ENCODE peak calls at places on chromosomes 6 and 20, in four cellular contexts. One of them, this sample, is unnamed.

GRCh38 chr20:645318-646106 is 7.5 kb downstream of the SRXN1 start:
- DNase-seq in RWPE2: no peak
- DNase-seq in AG09309: no peak
- DNase-seq in brain microvascular endothelial cell: peak
- DNase-seq in this sample: peak

GRCh38 chr20:37347891-37348642 is 2.1 kb downstream of the SRC start:
- DNase-seq in RWPE2: peak
- DNase-seq in AG09309: no peak
- DNase-seq in brain microvascular endothelial cell: no peak
- DNase-seq in this sample: no peak

GRCh38 chr20:577167-577791 is 32.8 kb downstream of the TCF15 start:
- DNase-seq in RWPE2: no peak
- DNase-seq in AG09309: no peak
- DNase-seq in brain microvascular endothelial cell: no peak
- DNase-seq in this sample: no peak

GRCh38 chr6:73704260-73704659 is 8.3 kb downstream of the CD109 start:
- DNase-seq in RWPE2: peak
- DNase-seq in AG09309: peak
- DNase-seq in brain microvascular endothelial cell: peak
- DNase-seq in this sample: peak

GRCh38 chr20:61728326-61728725 is 337.4 kb downstream of the TAF4 start:
- DNase-seq in RWPE2: peak
- DNase-seq in AG09309: no peak
- DNase-seq in brain microvascular endothelial cell: no peak
- DNase-seq in this sample: no peak

GRCh38 chr6:54786154-54786553 is 60.4 kb upstream of the FAM83B start:
- DNase-seq in RWPE2: no peak
- DNase-seq in AG09309: no peak
- DNase-seq in brain microvascular endothelial cell: no peak
- DNase-seq in this sample: no peak

GRCh38 chr6:49826743-49827406 is 39.5 kb downstream of the CRISP1 start:
- DNase-seq in RWPE2: no peak
- DNase-seq in AG09309: no peak
- DNase-seq in brain microvascular endothelial cell: no peak
- DNase-seq in this sample: no peak

GRCh38 chr6:144007779-144008500 is at the start of gene PLAGL1:
- DNase-seq in RWPE2: peak
- DNase-seq in AG09309: no peak
- DNase-seq in brain microvascular endothelial cell: peak
- DNase-seq in this sample: peak

GRCh38 chr6:36357872-36358234 is 21.2 kb upstream of the BNIP5 start:
- DNase-seq in RWPE2: no peak
- DNase-seq in AG09309: no peak
- DNase-seq in brain microvascular endothelial cell: no peak
- DNase-seq in this sample: no peak

GRCh38 chr20:50192364-50193168 is 1.9 kb downstream of the CEBPB start:
- DNase-seq in RWPE2: peak
- DNase-seq in AG09309: peak
- DNase-seq in brain microvascular endothelial cell: peak
- DNase-seq in this sample: peak

GRCh38 chr6:67593247-67593646 is 1041.8 kb upstream of the ADGRB3 start:
- DNase-seq in RWPE2: no peak
- DNase-seq in AG09309: no peak
- DNase-seq in brain microvascular endothelial cell: no peak
- DNase-seq in this sample: no peak

GRCh38 chr6:42236030-42236429 is 18.4 kb upstream of the MRPS10 start:
- DNase-seq in RWPE2: no peak
- DNase-seq in AG09309: no peak
- DNase-seq in brain microvascular endothelial cell: no peak
- DNase-seq in this sample: no peak

GRCh38 chr6:157272866-157273755 is 50.2 kb downstream of the TMEM242 start:
- DNase-seq in RWPE2: no peak
- DNase-seq in AG09309: peak
- DNase-seq in brain microvascular endothelial cell: no peak
- DNase-seq in this sample: no peak

GRCh38 chr6:31901953-31902643 is at the start of gene ZBTB12:
- DNase-seq in RWPE2: peak
- DNase-seq in AG09309: peak
- DNase-seq in brain microvascular endothelial cell: peak
- DNase-seq in this sample: peak

GRCh38 chr20:62143976-62144825 is 632 bp downstream of the SS18L1 start:
- DNase-seq in RWPE2: peak
- DNase-seq in AG09309: peak
- DNase-seq in brain microvascular endothelial cell: no peak
- DNase-seq in this sample: peak

GRCh38 chr20:53621482-53622246 is 28.0 kb upstream of the ZNF217 start:
- DNase-seq in RWPE2: peak
- DNase-seq in AG09309: peak
- DNase-seq in brain microvascular endothelial cell: no peak
- DNase-seq in this sample: peak

GRCh38 chr6:106530502-106530901 is 98.8 kb downstream of the RTN4IP1 start:
- DNase-seq in RWPE2: no peak
- DNase-seq in AG09309: no peak
- DNase-seq in brain microvascular endothelial cell: peak
- DNase-seq in this sample: no peak

GRCh38 chr20:62927128-62927705 is 912 bp upstream of the DIDO1 start:
- DNase-seq in RWPE2: peak
- DNase-seq in AG09309: no peak
- DNase-seq in brain microvascular endothelial cell: no peak
- DNase-seq in this sample: no peak

GRCh38 chr6:76703786-76704185 is 631.3 kb upstream of the IMPG1 start:
- DNase-seq in RWPE2: no peak
- DNase-seq in AG09309: no peak
- DNase-seq in brain microvascular endothelial cell: no peak
- DNase-seq in this sample: no peak

GRCh38 chr6:119856136-119856535 is 506.6 kb upstream of the MAN1A1 start:
- DNase-seq in RWPE2: no peak
- DNase-seq in AG09309: no peak
- DNase-seq in brain microvascular endothelial cell: peak
- DNase-seq in this sample: peak

GRCh38 chr6:106609699-106610098 is 19.6 kb downstream of the RTN4IP1 start:
- DNase-seq in RWPE2: no peak
- DNase-seq in AG09309: no peak
- DNase-seq in brain microvascular endothelial cell: no peak
- DNase-seq in this sample: peak

GRCh38 chr6:136127856-136128255 is 122.3 kb downstream of the MTFR2 start:
- DNase-seq in RWPE2: no peak
- DNase-seq in AG09309: no peak
- DNase-seq in brain microvascular endothelial cell: no peak
- DNase-seq in this sample: no peak

GRCh38 chr6:14068133-14068532 is 49.4 kb upstream of the CD83 start:
- DNase-seq in RWPE2: no peak
- DNase-seq in AG09309: peak
- DNase-seq in brain microvascular endothelial cell: peak
- DNase-seq in this sample: peak

GRCh38 chr20:45779011-45779915 is 12.4 kb downstream of the WFDC3 start:
- DNase-seq in RWPE2: peak
- DNase-seq in AG09309: peak
- DNase-seq in brain microvascular endothelial cell: peak
- DNase-seq in this sample: peak

GRCh38 chr6:89084542-89084941 is 4.0 kb downstream of the PNRC1 start:
- DNase-seq in RWPE2: no peak
- DNase-seq in AG09309: no peak
- DNase-seq in brain microvascular endothelial cell: no peak
- DNase-seq in this sample: no peak
- H3K4me3 ChIP-seq in RWPE2: no peak
- H3K4me3 ChIP-seq in AG09309: no peak
- H3K4me3 ChIP-seq in brain microvascular endothelial cell: no peak
- H3K4me3 ChIP-seq in this sample: peak

GRCh38 chr6:170441316-170441715 is 111.8 kb downstream of the PSMB1 start:
- DNase-seq in RWPE2: no peak
- DNase-seq in AG09309: no peak
- DNase-seq in brain microvascular endothelial cell: no peak
- DNase-seq in this sample: no peak
- TF ChIP-seq CTCF in RWPE2: no peak
- TF ChIP-seq CTCF in AG09309: no peak
- TF ChIP-seq CTCF in brain microvascular endothelial cell: no peak
- TF ChIP-seq CTCF in this sample: no peak

GRCh38 chr6:153210083-153210482 is 79.0 kb upstream of the RGS17 start:
- DNase-seq in RWPE2: no peak
- DNase-seq in AG09309: no peak
- DNase-seq in brain microvascular endothelial cell: peak
- DNase-seq in this sample: peak
- H3K4me3 ChIP-seq in RWPE2: no peak
- H3K4me3 ChIP-seq in AG09309: no peak
- H3K4me3 ChIP-seq in brain microvascular endothelial cell: no peak
- H3K4me3 ChIP-seq in this sample: no peak

DNA sequence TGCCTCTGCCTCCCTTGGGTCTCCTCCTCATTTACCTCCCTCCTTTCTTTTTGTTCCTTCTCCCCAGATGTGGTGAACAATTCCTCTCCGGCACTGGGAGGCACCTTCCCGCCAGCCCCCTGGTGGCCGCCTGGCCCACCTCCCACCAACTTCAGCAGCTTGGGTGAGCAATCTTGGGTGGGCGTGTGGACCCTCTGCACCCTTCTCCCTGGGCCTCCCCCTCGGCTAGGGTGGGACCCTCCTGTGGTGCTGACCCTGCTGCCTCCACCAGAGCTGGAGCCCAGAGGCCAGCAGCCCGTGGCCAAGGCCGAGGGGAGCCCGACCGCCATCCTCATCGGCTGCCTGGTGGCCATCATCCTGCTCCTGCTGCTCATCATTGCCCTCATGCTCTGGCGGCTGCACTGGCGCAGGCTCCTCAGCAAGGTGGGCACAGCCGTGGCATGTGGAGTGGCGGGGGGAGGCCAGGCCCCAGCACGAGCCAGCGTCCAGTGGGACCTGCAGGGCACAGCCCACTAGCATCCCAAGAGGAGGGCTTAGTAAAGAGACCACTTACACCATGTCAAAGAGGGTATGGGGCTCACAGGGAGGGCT is 8.8 kb downstream of the DDR1 start:
- DNase-seq in RWPE2: no peak
- DNase-seq in AG09309: no peak
- DNase-seq in brain microvascular endothelial cell: no peak
- DNase-seq in this sample: no peak
- TF ChIP-seq CTCF in RWPE2: no peak
- TF ChIP-seq CTCF in AG09309: no peak
- TF ChIP-seq CTCF in brain microvascular endothelial cell: peak
- TF ChIP-seq CTCF in this sample: peak

GRCh38 chr20:34817801-34818200 is 7.7 kb downstream of the NCOA6 start:
- DNase-seq in RWPE2: no peak
- DNase-seq in AG09309: no peak
- DNase-seq in brain microvascular endothelial cell: no peak
- DNase-seq in this sample: no peak
- H3K4me3 ChIP-seq in RWPE2: no peak
- H3K4me3 ChIP-seq in AG09309: no peak
- H3K4me3 ChIP-seq in brain microvascular endothelial cell: no peak
- H3K4me3 ChIP-seq in this sample: no peak

GRCh38 chr6:46657642-46658041 is 4.9 kb downstream of the SLC25A27 start:
- DNase-seq in RWPE2: no peak
- DNase-seq in AG09309: no peak
- DNase-seq in brain microvascular endothelial cell: no peak
- DNase-seq in this sample: no peak

GRCh38 chr6:46653439-46653942 is 716 bp downstream of the SLC25A27 start:
- DNase-seq in RWPE2: no peak
- DNase-seq in AG09309: no peak
- DNase-seq in brain microvascular endothelial cell: no peak
- DNase-seq in this sample: peak

GRCh38 chr6:46652603-46653438 is at the start of the genes CYP39A1 and SLC25A27:
- DNase-seq in RWPE2: peak
- DNase-seq in AG09309: peak
- DNase-seq in brain microvascular endothelial cell: peak
- DNase-seq in this sample: peak

GRCh38 chr6:46652232-46652602 is 401 bp downstream of the CYP39A1 start:
- DNase-seq in RWPE2: no peak
- DNase-seq in AG09309: no peak
- DNase-seq in brain microvascular endothelial cell: no peak
- DNase-seq in this sample: no peak

DNA sequence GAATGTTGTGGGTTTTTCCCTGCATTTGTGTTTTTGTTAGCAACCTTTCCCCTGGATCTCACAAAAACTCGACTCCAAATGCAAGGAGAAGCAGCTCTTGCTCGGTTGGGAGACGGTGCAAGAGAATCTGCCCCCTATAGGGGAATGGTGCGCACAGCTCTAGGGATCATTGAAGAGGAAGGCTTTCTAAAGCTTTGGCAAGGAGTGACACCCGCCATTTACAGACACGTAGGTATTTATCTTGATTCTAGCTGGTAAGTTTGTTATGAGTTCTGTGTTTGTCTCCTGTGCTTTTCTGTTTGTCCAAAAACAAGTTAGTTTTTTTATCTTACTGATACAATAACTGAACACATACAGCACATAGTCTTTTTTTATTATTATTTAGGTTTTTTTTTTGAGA is 3.0 kb downstream of the SLC25A27 start:
- DNase-seq in RWPE2: no peak
- DNase-seq in AG09309: no peak
- DNase-seq in brain microvascular endothelial cell: no peak
- DNase-seq in this sample: peak
- TF ChIP-seq CTCF in RWPE2: peak
- TF ChIP-seq CTCF in AG09309: peak
- TF ChIP-seq CTCF in brain microvascular endothelial cell: peak
- TF ChIP-seq CTCF in this sample: peak

DNA sequence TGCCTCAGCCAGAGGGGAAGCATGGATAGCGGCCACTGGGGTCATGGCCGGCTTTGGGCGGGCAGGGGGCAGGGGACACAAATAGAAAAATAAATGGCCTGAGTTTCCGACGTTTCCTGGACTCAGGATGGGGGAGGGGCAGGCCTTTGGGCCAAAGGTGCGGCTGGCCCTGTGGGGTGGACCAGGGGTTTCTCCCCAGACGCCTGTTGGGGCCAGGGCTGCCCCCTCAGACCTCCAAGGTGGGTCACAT is 6.4 kb upstream of the TCEA2 start:
- DNase-seq in RWPE2: peak
- DNase-seq in AG09309: no peak
- DNase-seq in brain microvascular endothelial cell: no peak
- DNase-seq in this sample: no peak
- H3K4me3 ChIP-seq in RWPE2: no peak
- H3K4me3 ChIP-seq in AG09309: no peak
- H3K4me3 ChIP-seq in brain microvascular endothelial cell: no peak
- H3K4me3 ChIP-seq in this sample: no peak

This sample was measured in choroid plexus epithelial cell.